ENCODE peak calls at places on chromosomes 4 and X, in six cellular contexts. One of them, this sample, is unnamed.

GRCh38 chr4:153973942-153974341 is 185.1 kb upstream of the SFRP2 start:
- DNase-seq in A549: no peak
- DNase-seq in transverse colon: no peak
- DNase-seq in choroid plexus epithelial cell: no peak
- DNase-seq in CD8-positive, alpha-beta T cell: no peak
- DNase-seq in fibroblast of the aortic adventitia: no peak
- DNase-seq in this sample: no peak

GRCh38 chr4:186798951-186799659 is 75.4 kb upstream of the FAT1 start:
- DNase-seq in A549: no peak
- DNase-seq in transverse colon: no peak
- DNase-seq in choroid plexus epithelial cell: peak; percentile 43
- DNase-seq in CD8-positive, alpha-beta T cell: no peak
- DNase-seq in fibroblast of the aortic adventitia: peak; percentile 8
- DNase-seq in this sample: no peak

GRCh38 chr4:113512880-113513279 is 248.7 kb downstream of the CAMK2D start:
- DNase-seq in A549: no peak
- DNase-seq in transverse colon: no peak
- DNase-seq in choroid plexus epithelial cell: no peak
- DNase-seq in CD8-positive, alpha-beta T cell: no peak
- DNase-seq in fibroblast of the aortic adventitia: no peak
- DNase-seq in this sample: no peak

GRCh38 chr4:186606593-186606992 is 51.2 kb upstream of the MTNR1A start:
- DNase-seq in A549: peak; percentile 34
- DNase-seq in transverse colon: no peak
- DNase-seq in choroid plexus epithelial cell: peak; percentile 59
- DNase-seq in CD8-positive, alpha-beta T cell: no peak
- DNase-seq in fibroblast of the aortic adventitia: no peak
- DNase-seq in this sample: no peak

GRCh38 chrX:80810365-80810978 is 795 bp upstream of the BRWD3 start:
- DNase-seq in A549: peak; percentile 0
- DNase-seq in transverse colon: no peak
- DNase-seq in choroid plexus epithelial cell: peak; percentile 4
- DNase-seq in CD8-positive, alpha-beta T cell: no peak
- DNase-seq in fibroblast of the aortic adventitia: peak; percentile 12
- DNase-seq in this sample: peak; percentile 3

GRCh38 chr4:5888222-5888701 is 4.6 kb downstream of the CRMP1 start:
- DNase-seq in A549: no peak
- DNase-seq in transverse colon: no peak
- DNase-seq in choroid plexus epithelial cell: no peak
- DNase-seq in CD8-positive, alpha-beta T cell: no peak
- DNase-seq in fibroblast of the aortic adventitia: no peak
- DNase-seq in this sample: no peak

GRCh38 chrX:72094894-72095293 is 36.8 kb downstream of the RTL5 start:
- DNase-seq in A549: no peak
- DNase-seq in transverse colon: peak; percentile 15
- DNase-seq in choroid plexus epithelial cell: peak; percentile 52
- DNase-seq in CD8-positive, alpha-beta T cell: peak; percentile 68
- DNase-seq in fibroblast of the aortic adventitia: peak; percentile 37
- DNase-seq in this sample: no peak

GRCh38 chrX:116417214-116417613 is 19.2 kb upstream of the SLC6A14 start:
- DNase-seq in A549: no peak
- DNase-seq in transverse colon: no peak
- DNase-seq in choroid plexus epithelial cell: no peak
- DNase-seq in CD8-positive, alpha-beta T cell: no peak
- DNase-seq in fibroblast of the aortic adventitia: no peak
- DNase-seq in this sample: no peak

GRCh38 chrX:103585421-103586313 is at the start of gene TCEAL4:
- DNase-seq in A549: peak; percentile 51
- DNase-seq in transverse colon: peak; percentile 68
- DNase-seq in choroid plexus epithelial cell: peak; percentile 44
- DNase-seq in CD8-positive, alpha-beta T cell: peak; percentile 63
- DNase-seq in fibroblast of the aortic adventitia: peak; percentile 21
- DNase-seq in this sample: peak; percentile 71

GRCh38 chr4:101555341-101555880 is 208.1 kb upstream of the PPP3CA start:
- DNase-seq in A549: no peak
- DNase-seq in transverse colon: no peak
- DNase-seq in choroid plexus epithelial cell: no peak
- DNase-seq in CD8-positive, alpha-beta T cell: no peak
- DNase-seq in fibroblast of the aortic adventitia: no peak
- DNase-seq in this sample: no peak

GRCh38 chrX:24081661-24082154 is 27.0 kb downstream of the EIF2S3 start:
- DNase-seq in A549: peak; percentile 91
- DNase-seq in transverse colon: peak; percentile 64
- DNase-seq in choroid plexus epithelial cell: peak; percentile 76
- DNase-seq in CD8-positive, alpha-beta T cell: peak; percentile 58
- DNase-seq in fibroblast of the aortic adventitia: peak; percentile 72
- DNase-seq in this sample: peak; percentile 56

GRCh38 chr4:11599044-11599443 is 170.3 kb upstream of the HS3ST1 start:
- DNase-seq in A549: no peak
- DNase-seq in transverse colon: no peak
- DNase-seq in choroid plexus epithelial cell: no peak
- DNase-seq in CD8-positive, alpha-beta T cell: no peak
- DNase-seq in fibroblast of the aortic adventitia: no peak
- DNase-seq in this sample: no peak

GRCh38 chrX:145816607-145817298 is 876 bp upstream of the SLITRK2 start:
- DNase-seq in A549: no peak
- DNase-seq in transverse colon: no peak
- DNase-seq in choroid plexus epithelial cell: no peak
- DNase-seq in CD8-positive, alpha-beta T cell: no peak
- DNase-seq in fibroblast of the aortic adventitia: no peak
- DNase-seq in this sample: no peak

GRCh38 chrX:55056820-55057690 is 17.8 kb upstream of the PAGE2B start:
- DNase-seq in A549: no peak
- DNase-seq in transverse colon: no peak
- DNase-seq in choroid plexus epithelial cell: peak; percentile 75
- DNase-seq in CD8-positive, alpha-beta T cell: no peak
- DNase-seq in fibroblast of the aortic adventitia: peak; percentile 56
- DNase-seq in this sample: peak; percentile 8

GRCh38 chrX:13684361-13684760 is 4.6 kb upstream of the RAB9A start:
- DNase-seq in A549: no peak
- DNase-seq in transverse colon: no peak
- DNase-seq in choroid plexus epithelial cell: no peak
- DNase-seq in CD8-positive, alpha-beta T cell: no peak
- DNase-seq in fibroblast of the aortic adventitia: no peak
- DNase-seq in this sample: peak; percentile 34

GRCh38 chrX:152641996-152642395 is 4.3 kb downstream of the GABRQ start:
- DNase-seq in A549: peak; percentile 21
- DNase-seq in transverse colon: no peak
- DNase-seq in choroid plexus epithelial cell: peak; percentile 23
- DNase-seq in CD8-positive, alpha-beta T cell: no peak
- DNase-seq in fibroblast of the aortic adventitia: peak; percentile 6
- DNase-seq in this sample: no peak

GRCh38 chrX:107739541-107739940 is 36.0 kb downstream of the TSC22D3 start:
- DNase-seq in A549: no peak
- DNase-seq in transverse colon: no peak
- DNase-seq in choroid plexus epithelial cell: no peak
- DNase-seq in CD8-positive, alpha-beta T cell: no peak
- DNase-seq in fibroblast of the aortic adventitia: no peak
- DNase-seq in this sample: no peak

GRCh38 chrX:134426285-134426684 is 33.7 kb upstream of the HPRT1 start:
- DNase-seq in A549: no peak
- DNase-seq in transverse colon: no peak
- DNase-seq in choroid plexus epithelial cell: no peak
- DNase-seq in CD8-positive, alpha-beta T cell: no peak
- DNase-seq in fibroblast of the aortic adventitia: no peak
- DNase-seq in this sample: no peak
- TF ChIP-seq CTCF in A549: no peak
- TF ChIP-seq CTCF in transverse colon: no peak
- TF ChIP-seq CTCF in choroid plexus epithelial cell: no peak
- TF ChIP-seq CTCF in CD8-positive, alpha-beta T cell: no peak
- TF ChIP-seq CTCF in fibroblast of the aortic adventitia: no peak
- TF ChIP-seq CTCF in this sample: no peak

GRCh38 chrX:78624884-78625283 is 34.2 kb downstream of the RTL3 start:
- DNase-seq in A549: no peak
- DNase-seq in transverse colon: no peak
- DNase-seq in choroid plexus epithelial cell: no peak
- DNase-seq in CD8-positive, alpha-beta T cell: no peak
- DNase-seq in fibroblast of the aortic adventitia: no peak
- DNase-seq in this sample: no peak
- H3K4me3 ChIP-seq in A549: no peak overlapping the region
- H3K4me3 ChIP-seq in transverse colon: no peak overlapping the region
- H3K4me3 ChIP-seq in choroid plexus epithelial cell: no peak overlapping the region
- H3K4me3 ChIP-seq in CD8-positive, alpha-beta T cell: no peak overlapping the region
- H3K4me3 ChIP-seq in fibroblast of the aortic adventitia: no peak overlapping the region
- H3K4me3 ChIP-seq in this sample: no peak overlapping the region

GRCh38 chr4:2069161-2069971 is 10.2 kb downstream of the NAT8L start:
- DNase-seq in A549: no peak
- DNase-seq in transverse colon: no peak
- DNase-seq in choroid plexus epithelial cell: no peak
- DNase-seq in CD8-positive, alpha-beta T cell: no peak
- DNase-seq in fibroblast of the aortic adventitia: no peak
- DNase-seq in this sample: no peak
- TF ChIP-seq CTCF in A549: no peak
- TF ChIP-seq CTCF in transverse colon: no peak
- TF ChIP-seq CTCF in choroid plexus epithelial cell: no peak
- TF ChIP-seq CTCF in CD8-positive, alpha-beta T cell: no peak
- TF ChIP-seq CTCF in fibroblast of the aortic adventitia: no peak
- TF ChIP-seq CTCF in this sample: no peak

GRCh38 chr4:158172558-158173258 is at the start of gene GASK1B:
- DNase-seq in A549: peak; percentile 53
- DNase-seq in transverse colon: peak; percentile 50
- DNase-seq in choroid plexus epithelial cell: peak; percentile 82
- DNase-seq in CD8-positive, alpha-beta T cell: no peak
- DNase-seq in fibroblast of the aortic adventitia: peak; percentile 87
- DNase-seq in this sample: peak; percentile 81
- H3K4me3 ChIP-seq in A549: peak within 1 kb of the TSS; percentile 23
- H3K4me3 ChIP-seq in transverse colon: peak within 1 kb of the TSS; percentile 33
- H3K4me3 ChIP-seq in choroid plexus epithelial cell: peak within 1 kb of the TSS; percentile 59
- H3K4me3 ChIP-seq in CD8-positive, alpha-beta T cell: no peak within 1 kb of the TSS
- H3K4me3 ChIP-seq in fibroblast of the aortic adventitia: peak within 1 kb of the TSS; percentile 73
- H3K4me3 ChIP-seq in this sample: peak within 1 kb of the TSS; percentile 44

DNA sequence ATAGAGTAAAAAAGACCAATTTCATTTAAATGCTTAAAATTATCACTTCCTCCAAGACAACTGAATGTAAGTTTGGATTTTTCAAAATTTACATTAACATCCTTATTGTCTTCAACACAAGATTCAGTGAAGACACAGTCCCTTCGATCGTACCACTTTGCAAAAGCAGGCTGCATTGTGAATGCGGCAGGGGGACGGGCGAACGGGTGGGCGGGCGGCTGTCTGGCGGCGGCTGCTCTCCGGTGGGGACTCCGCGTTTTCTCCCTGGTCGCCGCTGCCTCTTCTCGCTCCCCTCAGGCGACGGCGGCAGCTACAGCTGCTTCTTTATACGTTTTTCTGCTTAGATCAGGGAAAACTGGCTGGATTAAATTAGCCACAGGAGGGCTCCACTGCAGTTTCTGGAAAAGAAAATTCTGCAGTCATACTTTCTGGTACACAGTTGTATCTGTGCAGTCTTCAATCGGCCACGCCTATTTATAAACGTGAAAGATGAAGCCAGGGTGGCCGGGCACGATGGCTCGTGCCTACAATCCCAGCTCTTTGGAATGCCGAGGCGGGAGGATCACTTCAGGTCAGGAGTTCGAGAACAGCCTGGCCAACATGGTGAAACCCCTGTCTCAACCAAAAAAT is 33.9 kb upstream of the HPF1 start:
- DNase-seq in A549: peak; percentile 69
- DNase-seq in transverse colon: peak; percentile 8
- DNase-seq in choroid plexus epithelial cell: peak; percentile 74
- DNase-seq in CD8-positive, alpha-beta T cell: no peak
- DNase-seq in fibroblast of the aortic adventitia: peak; percentile 69
- DNase-seq in this sample: peak; percentile 42
- TF ChIP-seq CTCF in A549: peak; percentile 58
- TF ChIP-seq CTCF in transverse colon: no peak
- TF ChIP-seq CTCF in choroid plexus epithelial cell: peak; percentile 72
- TF ChIP-seq CTCF in CD8-positive, alpha-beta T cell: no peak
- TF ChIP-seq CTCF in fibroblast of the aortic adventitia: peak; percentile 67
- TF ChIP-seq CTCF in this sample: peak; percentile 61

GRCh38 chrX:44875185-44875489 is 2.1 kb downstream of the KDM6A start:
- DNase-seq in A549: no peak
- DNase-seq in transverse colon: no peak
- DNase-seq in choroid plexus epithelial cell: no peak
- DNase-seq in CD8-positive, alpha-beta T cell: no peak
- DNase-seq in fibroblast of the aortic adventitia: no peak
- DNase-seq in this sample: no peak

GRCh38 chrX:44874481-44875184 is 1.6 kb downstream of the KDM6A start:
- DNase-seq in A549: peak; percentile 50
- DNase-seq in transverse colon: peak; percentile 42
- DNase-seq in choroid plexus epithelial cell: peak; percentile 27
- DNase-seq in CD8-positive, alpha-beta T cell: peak; percentile 60
- DNase-seq in fibroblast of the aortic adventitia: peak; percentile 42
- DNase-seq in this sample: peak; percentile 62

GRCh38 chrX:44878780-44879179 is 5.8 kb downstream of the KDM6A start:
- DNase-seq in A549: no peak
- DNase-seq in transverse colon: no peak
- DNase-seq in choroid plexus epithelial cell: no peak
- DNase-seq in CD8-positive, alpha-beta T cell: no peak
- DNase-seq in fibroblast of the aortic adventitia: no peak
- DNase-seq in this sample: no peak

GRCh38 chrX:44876076-44876475 is 3.1 kb downstream of the KDM6A start:
- DNase-seq in A549: no peak
- DNase-seq in transverse colon: no peak
- DNase-seq in choroid plexus epithelial cell: no peak
- DNase-seq in CD8-positive, alpha-beta T cell: no peak
- DNase-seq in fibroblast of the aortic adventitia: peak; percentile 28
- DNase-seq in this sample: peak; percentile 10

GRCh38 chrX:44876767-44877166 is 3.8 kb downstream of the KDM6A start:
- DNase-seq in A549: no peak
- DNase-seq in transverse colon: no peak
- DNase-seq in choroid plexus epithelial cell: no peak
- DNase-seq in CD8-positive, alpha-beta T cell: no peak
- DNase-seq in fibroblast of the aortic adventitia: no peak
- DNase-seq in this sample: no peak
- H3K4me3 ChIP-seq in A549: no peak overlapping the region
- H3K4me3 ChIP-seq in transverse colon: no peak overlapping the region
- H3K4me3 ChIP-seq in choroid plexus epithelial cell: no peak overlapping the region
- H3K4me3 ChIP-seq in CD8-positive, alpha-beta T cell: no peak overlapping the region
- H3K4me3 ChIP-seq in fibroblast of the aortic adventitia: no peak overlapping the region
- H3K4me3 ChIP-seq in this sample: no peak overlapping the region

DNA sequence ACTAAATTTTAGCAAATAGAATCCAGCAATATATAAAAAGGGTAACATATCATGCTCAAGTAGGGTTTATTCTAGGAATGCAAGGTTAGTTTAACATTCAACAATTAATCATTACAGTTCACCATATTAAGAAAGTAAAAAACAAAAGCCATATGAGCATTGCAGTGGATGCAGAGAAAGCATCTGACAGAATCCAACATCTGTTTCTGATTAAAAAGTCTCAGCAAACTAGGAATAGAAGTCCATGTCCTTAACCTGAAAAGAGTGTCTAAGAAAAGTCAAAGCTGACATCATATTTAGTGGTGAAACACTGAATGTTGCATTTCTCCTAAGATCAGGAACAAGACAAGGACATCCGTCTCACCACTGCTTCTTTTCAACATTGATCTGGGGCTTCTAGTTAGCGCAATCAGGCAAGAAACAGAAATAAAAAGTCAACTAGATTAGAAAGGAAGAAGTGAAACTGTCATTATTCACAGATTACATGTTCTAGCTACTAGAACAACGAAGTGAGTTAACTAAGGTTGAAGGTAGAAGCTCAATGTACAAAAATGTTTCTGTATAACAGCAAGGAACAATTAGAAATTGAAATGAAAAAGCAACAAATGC is 49.3 kb downstream of the MRPL1 start:
- DNase-seq in A549: no peak
- DNase-seq in transverse colon: no peak
- DNase-seq in choroid plexus epithelial cell: no peak
- DNase-seq in CD8-positive, alpha-beta T cell: no peak
- DNase-seq in fibroblast of the aortic adventitia: peak; percentile 15
- DNase-seq in this sample: peak; percentile 76
- TF ChIP-seq CTCF in A549: no peak
- TF ChIP-seq CTCF in transverse colon: no peak
- TF ChIP-seq CTCF in choroid plexus epithelial cell: no peak
- TF ChIP-seq CTCF in CD8-positive, alpha-beta T cell: no peak
- TF ChIP-seq CTCF in fibroblast of the aortic adventitia: no peak
- TF ChIP-seq CTCF in this sample: no peak